ENCODE peak calls at places on chromosome 7, in four cellular contexts. F is CD4-positive, alpha-beta T cell; V is D341Med; C is stimulated activated CD4-positive, alpha-beta T cell treated with anti-CD3 and anti-CD28 coated beads, Interleukin-2, amount 100 ng/mL, for 24 hours. N is an unnamed sample.
A peak's percentile ranks its signal among the peaks of the same experiment; 100 is the strongest.

GRCh38 chr7:27999829-28000228 is 180.8 kb downstream of the JAZF1 start:
- DNase-seq in F (no peak), C (no peak), V (no peak), N (no peak)

GRCh38 chr7:23106491-23106800 is 861 bp downstream of the KLHL7 start:
- DNase-seq in C (no peak), V (no peak), F (no peak), N (no peak)

GRCh38 chr7:108442039-108442568 is 14.1 kb downstream of the NRCAM start:
- DNase-seq in F (no peak), V (no peak), C (peak; percentile 31), N (no peak)

GRCh38 chr7:85423209-85423895 is 236.5 kb upstream of the SEMA3D start:
- DNase-seq in C (no peak), V (no peak), F (no peak), N (no peak)

GRCh38 chr7:158082761-158083160 is 504.9 kb downstream of the PTPRN2 start:
- DNase-seq in V (no peak), F (no peak), C (no peak), N (no peak)

GRCh38 chr7:36639826-36640225 is 84.5 kb downstream of the AOAH start:
- DNase-seq in F (peak; percentile 46), V (no peak), C (peak; percentile 23), N (no peak)

GRCh38 chr7:157936976-157937375 is 600.2 kb downstream of the DNAJB6 start:
- DNase-seq in V (no peak), F (no peak), C (no peak), N (no peak)

GRCh38 chr7:91411062-91411461 is 146.8 kb downstream of the FZD1 start:
- DNase-seq in F (no peak), C (no peak), V (no peak), N (no peak)

GRCh38 chr7:120867932-120868331 is 10.0 kb upstream of the TSPAN12 start:
- DNase-seq in C (no peak), V (no peak), F (no peak), N (no peak)

GRCh38 chr7:70582921-70583895 is 548.7 kb upstream of the GALNT17 start:
- DNase-seq in F (no peak), V (peak; percentile 80), C (no peak), N (no peak)

GRCh38 chr7:126079151-126079550 is 1149.5 kb upstream of the POT1 start:
- DNase-seq in F (no peak), V (peak; percentile 30), C (no peak), N (no peak)

GRCh38 chr7:47786557-47787248 is 161.6 kb downstream of the PKD1L1 start:
- DNase-seq in V (no peak), C (no peak), F (no peak), N (no peak)

GRCh38 chr7:100132697-100133137 is 6.0 kb downstream of the MBLAC1 start:
- DNase-seq in V (peak; percentile 86), F (peak; percentile 48), C (peak; percentile 66), N (peak; percentile 48)

GRCh38 chr7:23184709-23185354 is 3.0 kb downstream of the NUP42 start:
- DNase-seq in F (no peak), C (no peak), V (peak; percentile 29), N (no peak)

GRCh38 chr7:136869006-136869961 is 832 bp downstream of the CHRM2 start:
- DNase-seq in F (no peak), C (no peak), V (peak; percentile 60), N (no peak)

GRCh38 chr7:27174077-27175004 is at the start of gene HOXA10:
- DNase-seq in V (no peak), F (no peak), C (no peak), N (no peak)

GRCh38 chr7:126040114-126041045 is 1110.8 kb upstream of the POT1 start:
- DNase-seq in V (no peak), C (no peak), F (no peak), N (no peak)

GRCh38 chr7:16318989-16319915 is 102.1 kb downstream of the CRPPA start:
- DNase-seq in F (no peak), C (no peak), V (no peak), N (no peak)

GRCh38 chr7:111096997-111097396 is 6.1 kb downstream of the LRRN3 start:
- DNase-seq in V (no peak), C (no peak), F (no peak), N (no peak)

GRCh38 chr7:40717242-40717641 is 582.4 kb downstream of the SUGCT start:
- DNase-seq in C (peak; percentile 11), F (no peak), V (peak; percentile 86), N (no peak)

GRCh38 chr7:134737561-134738353 is 41.7 kb upstream of the CALD1 start:
- DNase-seq in V (no peak), F (no peak), C (peak; percentile 19), N (no peak)

GRCh38 chr7:47453093-47454056 is 128.5 kb downstream of the TNS3 start:
- DNase-seq in F (no peak), V (no peak), C (no peak), N (no peak)

GRCh38 chr7:2165239-2165609 is 67.5 kb downstream of the MAD1L1 start:
- DNase-seq in V (no peak), F (no peak), C (no peak), N (no peak)

GRCh38 chr7:41148521-41148951 is 554.4 kb downstream of the INHBA start:
- DNase-seq in C (no peak), F (no peak), V (no peak), N (no peak)

GRCh38 chr7:17830206-17830605 is 110.1 kb downstream of the SNX13 start:
- DNase-seq in C (no peak), V (no peak), F (no peak), N (no peak)

N was measured in activated CD4-positive, CD25-positive, alpha-beta regulatory T cell treated with anti-CD3 and anti-CD28 coated beads, Interleukin-2, amount 50 U/mL, for 72 hours.